ENCODE peak calls at places on chromosomes 13 and 19, in six cellular contexts. X is activated CD4-positive, alpha-beta memory T cell treated with anti-CD3 and anti-CD28 coated beads for 36 hours; J is AG10803; B is DMS 273 treated with DMSO at 0.1 percent for 48 hours; Z is AG09309; E is uterus. A is an unnamed sample.

GRCh38 chr13:99821741-99822140 is 149.8 kb downstream of the ZIC5 start:
- DNase-seq in X (no peak), J (no peak), B (no peak), Z (no peak), E (no peak), A (no peak)

GRCh38 chr19:1471514-1472107 is 7.4 kb downstream of the C19orf25 start:
- DNase-seq in X (peak), J (no peak), B (no peak), Z (no peak), E (no peak), A (no peak)

GRCh38 chr13:23567792-23568480 is 2.3 kb upstream of the TNFRSF19 start:
- DNase-seq in X (no peak), J (peak), B (no peak), Z (no peak), E (no peak), A (no peak)

GRCh38 chr13:51557875-51558604 is 26.2 kb upstream of the WDFY2 start:
- DNase-seq in X (no peak), J (peak), B (no peak), Z (peak), E (peak), A (peak)

GRCh38 chr19:15101479-15102082 is 5.6 kb upstream of the SYDE1 start:
- DNase-seq in X (peak), J (peak), B (no peak), Z (no peak), E (no peak), A (peak)

GRCh38 chr13:20953245-20953931 is 50.8 kb upstream of the XPO4 start:
- DNase-seq in X (no peak), J (no peak), B (no peak), Z (no peak), E (no peak), A (no peak)

GRCh38 chr13:94073006-94073744 is 406.3 kb downstream of the DCT start:
- DNase-seq in X (no peak), J (peak), B (no peak), Z (peak), E (no peak), A (peak)

GRCh38 chr19:36009220-36009619 is 607 bp upstream of the SYNE4 start:
- DNase-seq in X (peak), J (peak), B (no peak), Z (no peak), E (peak), A (peak)

GRCh38 chr19:8214802-8215201 is 5.6 kb downstream of the CERS4 start:
- DNase-seq in X (no peak), J (no peak), B (no peak), Z (no peak), E (no peak), A (no peak)

GRCh38 chr19:47069795-47070194 is 21.4 kb upstream of the TMEM160 start:
- DNase-seq in X (no peak), J (no peak), B (no peak), Z (no peak), E (no peak), A (no peak)

A was measured in EH.